ENCODE peak calls at places on chromosomes 5 and 9, in six cellular contexts. One of them, this sample, is unnamed. For H3K27me3, the result is how much of the 10 kb centered on the place peaks cover.

GRCh38 chr9:18888241-18888794 is 144.7 kb downstream of the SAXO1 start:
- DNase-seq in kidney epithelial cell: no peak
- DNase-seq in fibroblast of lung: peak
- DNase-seq in endodermal cell: no peak
- DNase-seq in dorsolateral prefrontal cortex: no peak
- DNase-seq in psoas muscle: no peak
- DNase-seq in this sample: no peak

GRCh38 chr5:176180339-176180738 is 57.9 kb upstream of the SIMC1 start:
- DNase-seq in dorsolateral prefrontal cortex: no peak
- DNase-seq in endodermal cell: no peak
- DNase-seq in kidney epithelial cell: no peak
- DNase-seq in fibroblast of lung: peak
- DNase-seq in psoas muscle: no peak
- DNase-seq in this sample: peak

GRCh38 chr5:117682416-117682815 is 1107.8 kb upstream of the SEMA6A start:
- DNase-seq in endodermal cell: no peak
- DNase-seq in fibroblast of lung: peak
- DNase-seq in dorsolateral prefrontal cortex: no peak
- DNase-seq in psoas muscle: no peak
- DNase-seq in kidney epithelial cell: no peak
- DNase-seq in this sample: no peak

GRCh38 chr9:70451765-70452164 is 37.3 kb upstream of the KLF9 start:
- DNase-seq in fibroblast of lung: no peak
- DNase-seq in dorsolateral prefrontal cortex: no peak
- DNase-seq in psoas muscle: no peak
- DNase-seq in endodermal cell: no peak
- DNase-seq in kidney epithelial cell: no peak
- DNase-seq in this sample: no peak

GRCh38 chr9:34611811-34612787 is at the start of gene RPP25L:
- DNase-seq in fibroblast of lung: peak
- DNase-seq in psoas muscle: peak
- DNase-seq in dorsolateral prefrontal cortex: peak
- DNase-seq in endodermal cell: peak
- DNase-seq in kidney epithelial cell: no peak
- DNase-seq in this sample: peak

GRCh38 chr5:173592050-173592669 is 24.3 kb downstream of the BOD1 start:
- DNase-seq in dorsolateral prefrontal cortex: no peak
- DNase-seq in kidney epithelial cell: no peak
- DNase-seq in endodermal cell: peak
- DNase-seq in fibroblast of lung: no peak
- DNase-seq in psoas muscle: no peak
- DNase-seq in this sample: no peak

GRCh38 chr9:13529321-13530104 is 250.0 kb upstream of the MPDZ start:
- DNase-seq in endodermal cell: no peak
- DNase-seq in fibroblast of lung: peak
- DNase-seq in psoas muscle: no peak
- DNase-seq in dorsolateral prefrontal cortex: no peak
- DNase-seq in kidney epithelial cell: no peak
- DNase-seq in this sample: peak

GRCh38 chr9:110626109-110626829 is 42.3 kb upstream of the MUSK start:
- DNase-seq in kidney epithelial cell: no peak
- DNase-seq in fibroblast of lung: peak
- DNase-seq in endodermal cell: no peak
- DNase-seq in psoas muscle: no peak
- DNase-seq in dorsolateral prefrontal cortex: no peak
- DNase-seq in this sample: peak

GRCh38 chr5:54676466-54676865 is 158.9 kb downstream of the SNX18 start:
- DNase-seq in endodermal cell: no peak
- DNase-seq in kidney epithelial cell: no peak
- DNase-seq in psoas muscle: no peak
- DNase-seq in dorsolateral prefrontal cortex: no peak
- DNase-seq in fibroblast of lung: no peak
- DNase-seq in this sample: no peak

GRCh38 chr5:96247733-96248132 is 185.3 kb downstream of the PCSK1 start:
- DNase-seq in psoas muscle: no peak
- DNase-seq in dorsolateral prefrontal cortex: no peak
- DNase-seq in endodermal cell: no peak
- DNase-seq in kidney epithelial cell: no peak
- DNase-seq in fibroblast of lung: no peak
- DNase-seq in this sample: no peak
- TF ChIP-seq CTCF in psoas muscle: no peak
- TF ChIP-seq CTCF in dorsolateral prefrontal cortex: no peak
- TF ChIP-seq CTCF in endodermal cell: no peak
- TF ChIP-seq CTCF in kidney epithelial cell: no peak
- TF ChIP-seq CTCF in fibroblast of lung: no peak
- TF ChIP-seq CTCF in this sample: no peak

GRCh38 chr5:72542695-72543094 is 35.5 kb upstream of the ZNF366 start:
- DNase-seq in kidney epithelial cell: no peak
- DNase-seq in dorsolateral prefrontal cortex: no peak
- DNase-seq in endodermal cell: no peak
- DNase-seq in psoas muscle: no peak
- DNase-seq in fibroblast of lung: no peak
- DNase-seq in this sample: no peak

GRCh38 chr5:72543365-72543764 is 36.2 kb upstream of the ZNF366 start:
- DNase-seq in psoas muscle: no peak
- DNase-seq in fibroblast of lung: peak
- DNase-seq in endodermal cell: no peak
- DNase-seq in kidney epithelial cell: no peak
- DNase-seq in dorsolateral prefrontal cortex: no peak
- DNase-seq in this sample: peak

GRCh38 chr5:72539726-72540125 is 32.5 kb upstream of the ZNF366 start:
- DNase-seq in dorsolateral prefrontal cortex: no peak
- DNase-seq in psoas muscle: no peak
- DNase-seq in endodermal cell: no peak
- DNase-seq in kidney epithelial cell: no peak
- DNase-seq in fibroblast of lung: no peak
- DNase-seq in this sample: no peak

GRCh38 chr5:72540759-72541438 is 33.7 kb upstream of the ZNF366 start:
- DNase-seq in dorsolateral prefrontal cortex: no peak
- DNase-seq in psoas muscle: no peak
- DNase-seq in endodermal cell: no peak
- DNase-seq in fibroblast of lung: no peak
- DNase-seq in kidney epithelial cell: no peak
- DNase-seq in this sample: peak

GRCh38 chr5:72541501-72542235 is 34.5 kb upstream of the ZNF366 start:
- DNase-seq in kidney epithelial cell: no peak
- DNase-seq in psoas muscle: peak
- DNase-seq in dorsolateral prefrontal cortex: peak
- DNase-seq in endodermal cell: peak
- DNase-seq in fibroblast of lung: no peak
- DNase-seq in this sample: no peak
- H3K4me3 ChIP-seq in kidney epithelial cell: no peak
- H3K4me3 ChIP-seq in psoas muscle: no peak
- H3K4me3 ChIP-seq in dorsolateral prefrontal cortex: no peak
- H3K4me3 ChIP-seq in endodermal cell: no peak
- H3K4me3 ChIP-seq in fibroblast of lung: no peak
- H3K4me3 ChIP-seq in this sample: no peak

DNA sequence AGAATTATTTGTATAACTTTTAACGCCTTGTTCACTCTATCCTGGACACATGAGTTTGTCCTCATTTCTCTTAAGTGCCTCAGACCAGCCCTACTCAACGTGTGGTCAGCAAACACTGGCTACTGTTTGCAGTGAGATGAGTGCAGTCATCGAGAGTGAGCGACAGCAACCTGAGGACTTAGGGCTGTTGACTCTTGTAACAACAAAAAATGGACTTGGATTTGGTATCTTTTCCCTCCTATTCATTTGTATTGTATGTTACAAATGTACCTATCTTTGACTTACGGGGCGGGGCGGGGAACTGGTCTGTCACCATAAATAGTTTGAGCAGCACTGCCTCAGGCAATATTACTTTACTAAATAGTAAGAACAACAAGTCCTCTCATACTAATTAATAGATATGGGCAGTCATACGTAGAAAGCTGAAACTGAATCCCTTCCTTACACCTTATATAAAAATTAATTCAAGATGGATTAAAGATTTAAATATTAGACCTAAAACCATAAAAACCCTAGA is 84.1 kb downstream of the TLE1 start:
- DNase-seq in fibroblast of lung: no peak
- DNase-seq in dorsolateral prefrontal cortex: no peak
- DNase-seq in endodermal cell: no peak
- DNase-seq in kidney epithelial cell: no peak
- DNase-seq in psoas muscle: no peak
- DNase-seq in this sample: peak
- H3K27me3 ChIP-seq in fibroblast of lung: under half
- H3K27me3 ChIP-seq in dorsolateral prefrontal cortex: under half
- H3K27me3 ChIP-seq in endodermal cell: under half
- H3K27me3 ChIP-seq in kidney epithelial cell: under half
- H3K27me3 ChIP-seq in psoas muscle: under half
- H3K27me3 ChIP-seq in this sample: under half

GRCh38 chr9:112921549-112921948 is 30.9 kb upstream of the SLC46A2 start:
- DNase-seq in fibroblast of lung: peak
- DNase-seq in psoas muscle: no peak
- DNase-seq in endodermal cell: peak
- DNase-seq in kidney epithelial cell: no peak
- DNase-seq in dorsolateral prefrontal cortex: no peak
- DNase-seq in this sample: peak
- TF ChIP-seq CTCF in fibroblast of lung: peak
- TF ChIP-seq CTCF in psoas muscle: peak
- TF ChIP-seq CTCF in endodermal cell: peak
- TF ChIP-seq CTCF in kidney epithelial cell: peak
- TF ChIP-seq CTCF in dorsolateral prefrontal cortex: peak
- TF ChIP-seq CTCF in this sample: peak

GRCh38 chr9:95047452-95048224 is 269.9 kb downstream of the FANCC start:
- DNase-seq in endodermal cell: peak
- DNase-seq in psoas muscle: no peak
- DNase-seq in fibroblast of lung: no peak
- DNase-seq in kidney epithelial cell: no peak
- DNase-seq in dorsolateral prefrontal cortex: no peak
- DNase-seq in this sample: no peak

GRCh38 chr9:95045751-95046150 is 271.8 kb downstream of the FANCC start:
- DNase-seq in kidney epithelial cell: no peak
- DNase-seq in psoas muscle: no peak
- DNase-seq in endodermal cell: peak
- DNase-seq in fibroblast of lung: no peak
- DNase-seq in dorsolateral prefrontal cortex: no peak
- DNase-seq in this sample: no peak

GRCh38 chr9:95048225-95049087 is 269.1 kb downstream of the FANCC start:
- DNase-seq in endodermal cell: peak
- DNase-seq in kidney epithelial cell: no peak
- DNase-seq in fibroblast of lung: peak
- DNase-seq in psoas muscle: peak
- DNase-seq in dorsolateral prefrontal cortex: no peak
- DNase-seq in this sample: peak

GRCh38 chr9:95043826-95044225 is 273.7 kb downstream of the FANCC start:
- DNase-seq in fibroblast of lung: no peak
- DNase-seq in psoas muscle: no peak
- DNase-seq in kidney epithelial cell: no peak
- DNase-seq in endodermal cell: no peak
- DNase-seq in dorsolateral prefrontal cortex: no peak
- DNase-seq in this sample: no peak

DNA sequence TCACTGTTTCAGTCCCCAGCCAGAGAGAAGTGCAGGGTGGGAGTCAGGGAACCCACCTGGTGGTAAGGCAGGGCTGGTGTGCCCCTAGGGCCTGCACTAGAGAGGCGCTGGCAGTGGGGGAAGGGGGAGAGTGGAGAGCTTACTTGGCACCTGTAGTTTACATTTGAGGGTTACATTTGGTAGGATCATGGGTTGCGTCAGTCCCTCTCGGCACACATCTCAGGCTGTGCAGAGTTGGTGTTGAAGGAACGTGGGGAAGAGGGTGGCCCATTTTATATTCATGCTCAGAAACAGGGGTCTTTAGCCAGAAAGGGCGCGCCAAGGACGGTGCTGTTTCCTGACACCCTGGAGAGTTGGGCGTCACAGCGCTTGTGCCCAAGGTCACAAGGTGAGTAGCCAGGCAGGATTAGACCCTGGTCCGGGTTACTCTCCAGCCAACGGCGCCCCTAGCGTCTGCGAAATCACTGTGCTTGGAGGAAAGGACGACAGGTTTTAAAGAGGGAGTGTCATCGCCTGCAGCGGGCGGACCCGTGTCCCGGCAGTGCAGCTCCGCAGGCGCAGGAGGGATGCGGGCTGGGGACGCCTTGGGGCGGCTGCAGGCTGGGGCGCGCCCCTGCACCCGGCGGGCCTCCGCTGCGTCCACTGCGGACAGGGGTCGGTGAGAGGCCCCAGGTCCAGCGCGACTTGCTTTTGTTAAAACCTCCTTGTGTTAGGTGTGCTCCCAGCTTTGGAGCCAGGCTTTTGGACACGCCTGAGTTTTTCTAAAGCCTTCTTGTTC is 272.6 kb downstream of the FANCC start:
- DNase-seq in dorsolateral prefrontal cortex: no peak
- DNase-seq in psoas muscle: peak
- DNase-seq in endodermal cell: peak
- DNase-seq in fibroblast of lung: no peak
- DNase-seq in kidney epithelial cell: no peak
- DNase-seq in this sample: peak
- H3K4me3 ChIP-seq in dorsolateral prefrontal cortex: no peak
- H3K4me3 ChIP-seq in psoas muscle: peak
- H3K4me3 ChIP-seq in endodermal cell: peak
- H3K4me3 ChIP-seq in fibroblast of lung: no peak
- H3K4me3 ChIP-seq in kidney epithelial cell: no peak
- H3K4me3 ChIP-seq in this sample: peak

GRCh38 chr9:133714606-133715294 is 23.4 kb downstream of the SARDH start:
- DNase-seq in endodermal cell: peak
- DNase-seq in kidney epithelial cell: no peak
- DNase-seq in fibroblast of lung: peak
- DNase-seq in psoas muscle: peak
- DNase-seq in dorsolateral prefrontal cortex: no peak
- DNase-seq in this sample: no peak

GRCh38 chr9:133717113-133718031 is 20.8 kb downstream of the SARDH start:
- DNase-seq in endodermal cell: no peak
- DNase-seq in dorsolateral prefrontal cortex: no peak
- DNase-seq in kidney epithelial cell: no peak
- DNase-seq in psoas muscle: no peak
- DNase-seq in fibroblast of lung: no peak
- DNase-seq in this sample: no peak

GRCh38 chr9:133715866-133716563 is 22.1 kb downstream of the SARDH start:
- DNase-seq in kidney epithelial cell: no peak
- DNase-seq in endodermal cell: peak
- DNase-seq in psoas muscle: no peak
- DNase-seq in dorsolateral prefrontal cortex: peak
- DNase-seq in fibroblast of lung: peak
- DNase-seq in this sample: no peak

GRCh38 chr9:133715295-133715865 is 22.8 kb downstream of the SARDH start:
- DNase-seq in kidney epithelial cell: no peak
- DNase-seq in dorsolateral prefrontal cortex: no peak
- DNase-seq in fibroblast of lung: peak
- DNase-seq in psoas muscle: no peak
- DNase-seq in endodermal cell: peak
- DNase-seq in this sample: no peak

DNA sequence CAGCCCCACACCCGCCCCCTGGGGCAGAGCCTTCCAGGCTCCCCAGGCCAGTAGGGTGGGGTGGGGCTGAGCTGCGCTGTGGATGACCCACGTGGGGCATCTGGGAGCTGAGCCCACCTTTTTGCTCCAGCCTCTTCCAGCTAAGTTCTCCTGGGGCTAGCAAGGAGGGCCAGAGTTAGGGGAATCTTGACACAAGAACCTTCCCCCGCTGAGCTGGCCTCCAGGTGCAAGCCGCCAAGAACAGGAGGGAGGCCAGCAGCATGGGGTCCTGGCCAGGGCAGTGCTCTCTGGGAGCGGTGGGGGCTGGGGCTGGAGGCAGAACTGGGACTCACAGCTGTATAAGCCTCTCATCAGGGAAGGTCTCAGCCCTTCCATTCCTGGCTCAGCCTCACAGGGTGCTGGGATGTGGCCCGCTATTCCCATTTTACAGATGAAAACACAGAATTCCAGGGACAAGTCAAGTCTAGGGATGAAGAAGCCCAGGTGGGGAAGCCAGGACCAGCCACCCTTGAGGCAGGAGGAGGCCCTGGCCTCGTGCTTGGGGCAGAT is 21.5 kb downstream of the SARDH start:
- DNase-seq in dorsolateral prefrontal cortex: no peak
- DNase-seq in endodermal cell: no peak
- DNase-seq in kidney epithelial cell: no peak
- DNase-seq in psoas muscle: peak
- DNase-seq in fibroblast of lung: no peak
- DNase-seq in this sample: no peak
- H3K27me3 ChIP-seq in dorsolateral prefrontal cortex: under half
- H3K27me3 ChIP-seq in endodermal cell: under half
- H3K27me3 ChIP-seq in kidney epithelial cell: under half
- H3K27me3 ChIP-seq in psoas muscle: under half
- H3K27me3 ChIP-seq in fibroblast of lung: under half
- H3K27me3 ChIP-seq in this sample: under half

This sample was measured in bronchial epithelial cell.